ENCODE peak calls at places on chromosomes 6 and 20, in ten cellular contexts. One of them, this sample, is unnamed.

GRCh38 chr6:21984135-21984534 is 312.7 kb downstream of the PRL start:
- DNase-seq in psoas muscle: no peak
- DNase-seq in heart left ventricle: no peak
- DNase-seq in activated CD4-positive, alpha-beta T cell treated with anti-CD3 and anti-CD28 coated beads, Interleukin-2, amount 50 U/mL, for 4 hours: no peak
- DNase-seq in AG10803: no peak
- DNase-seq in ascending aorta: no peak
- DNase-seq in left cardiac atrium: no peak
- DNase-seq in GM12865: no peak
- DNase-seq in substantia nigra: no peak
- DNase-seq in NCI-H1436: no peak
- DNase-seq in this sample: no peak

GRCh38 chr6:45423111-45423900 is 45.6 kb upstream of the SUPT3H start:
- DNase-seq in psoas muscle: peak; percentile 45
- DNase-seq in heart left ventricle: peak; percentile 39
- DNase-seq in activated CD4-positive, alpha-beta T cell treated with anti-CD3 and anti-CD28 coated beads, Interleukin-2, amount 50 U/mL, for 4 hours: peak; percentile 3
- DNase-seq in AG10803: peak; percentile 33
- DNase-seq in ascending aorta: no peak
- DNase-seq in left cardiac atrium: peak; percentile 41
- DNase-seq in GM12865: no peak
- DNase-seq in substantia nigra: no peak
- DNase-seq in NCI-H1436: no peak
- DNase-seq in this sample: peak; percentile 52

GRCh38 chr6:32666420-32667300 is at the start of gene HLA-DQB1:
- DNase-seq in psoas muscle: no peak
- DNase-seq in heart left ventricle: peak; percentile 41
- DNase-seq in activated CD4-positive, alpha-beta T cell treated with anti-CD3 and anti-CD28 coated beads, Interleukin-2, amount 50 U/mL, for 4 hours: peak; percentile 15
- DNase-seq in AG10803: no peak
- DNase-seq in ascending aorta: no peak
- DNase-seq in left cardiac atrium: peak; percentile 23
- DNase-seq in GM12865: peak; percentile 95
- DNase-seq in substantia nigra: no peak
- DNase-seq in NCI-H1436: peak; percentile 6
- DNase-seq in this sample: no peak

GRCh38 chr6:105578308-105578707 is 175.4 kb upstream of the PREP start:
- DNase-seq in psoas muscle: no peak
- DNase-seq in heart left ventricle: no peak
- DNase-seq in activated CD4-positive, alpha-beta T cell treated with anti-CD3 and anti-CD28 coated beads, Interleukin-2, amount 50 U/mL, for 4 hours: no peak
- DNase-seq in AG10803: no peak
- DNase-seq in ascending aorta: no peak
- DNase-seq in left cardiac atrium: no peak
- DNase-seq in GM12865: no peak
- DNase-seq in substantia nigra: no peak
- DNase-seq in NCI-H1436: no peak
- DNase-seq in this sample: no peak

GRCh38 chr6:33428219-33428890 is 8.5 kb downstream of the SYNGAP1 start:
- DNase-seq in psoas muscle: no peak
- DNase-seq in heart left ventricle: peak; percentile 38
- DNase-seq in activated CD4-positive, alpha-beta T cell treated with anti-CD3 and anti-CD28 coated beads, Interleukin-2, amount 50 U/mL, for 4 hours: peak; percentile 19
- DNase-seq in AG10803: no peak
- DNase-seq in ascending aorta: no peak
- DNase-seq in left cardiac atrium: no peak
- DNase-seq in GM12865: peak; percentile 65
- DNase-seq in substantia nigra: no peak
- DNase-seq in NCI-H1436: no peak
- DNase-seq in this sample: peak; percentile 48

GRCh38 chr20:46725186-46726165 is 16.0 kb downstream of the SLC2A10 start:
- DNase-seq in psoas muscle: no peak
- DNase-seq in heart left ventricle: no peak
- DNase-seq in activated CD4-positive, alpha-beta T cell treated with anti-CD3 and anti-CD28 coated beads, Interleukin-2, amount 50 U/mL, for 4 hours: no peak
- DNase-seq in AG10803: no peak
- DNase-seq in ascending aorta: no peak
- DNase-seq in left cardiac atrium: no peak
- DNase-seq in GM12865: no peak
- DNase-seq in substantia nigra: no peak
- DNase-seq in NCI-H1436: no peak
- DNase-seq in this sample: no peak

GRCh38 chr20:19661717-19662637 is 96.1 kb upstream of the RIN2 start:
- DNase-seq in psoas muscle: peak; percentile 29
- DNase-seq in heart left ventricle: peak; percentile 40
- DNase-seq in activated CD4-positive, alpha-beta T cell treated with anti-CD3 and anti-CD28 coated beads, Interleukin-2, amount 50 U/mL, for 4 hours: peak; percentile 2
- DNase-seq in AG10803: peak; percentile 72
- DNase-seq in ascending aorta: peak; percentile 83
- DNase-seq in left cardiac atrium: peak; percentile 49
- DNase-seq in GM12865: peak; percentile 78
- DNase-seq in substantia nigra: no peak
- DNase-seq in NCI-H1436: peak; percentile 45
- DNase-seq in this sample: peak; percentile 56

GRCh38 chr6:3773696-3774298 is 22.3 kb upstream of the PXDC1 start:
- DNase-seq in psoas muscle: peak; percentile 43
- DNase-seq in heart left ventricle: no peak
- DNase-seq in activated CD4-positive, alpha-beta T cell treated with anti-CD3 and anti-CD28 coated beads, Interleukin-2, amount 50 U/mL, for 4 hours: no peak
- DNase-seq in AG10803: peak; percentile 80
- DNase-seq in ascending aorta: no peak
- DNase-seq in left cardiac atrium: peak; percentile 56
- DNase-seq in GM12865: no peak
- DNase-seq in substantia nigra: no peak
- DNase-seq in NCI-H1436: no peak
- DNase-seq in this sample: peak; percentile 55

GRCh38 chr20:31860431-31861345 is 9.6 kb downstream of the DUSP15 start:
- DNase-seq in psoas muscle: no peak
- DNase-seq in heart left ventricle: no peak
- DNase-seq in activated CD4-positive, alpha-beta T cell treated with anti-CD3 and anti-CD28 coated beads, Interleukin-2, amount 50 U/mL, for 4 hours: no peak
- DNase-seq in AG10803: no peak
- DNase-seq in ascending aorta: peak; percentile 63
- DNase-seq in left cardiac atrium: no peak
- DNase-seq in GM12865: no peak
- DNase-seq in substantia nigra: no peak
- DNase-seq in NCI-H1436: no peak
- DNase-seq in this sample: peak; percentile 29

GRCh38 chr20:57001126-57001767 is 265.2 kb downstream of the BMP7 start:
- DNase-seq in psoas muscle: no peak
- DNase-seq in heart left ventricle: no peak
- DNase-seq in activated CD4-positive, alpha-beta T cell treated with anti-CD3 and anti-CD28 coated beads, Interleukin-2, amount 50 U/mL, for 4 hours: no peak
- DNase-seq in AG10803: no peak
- DNase-seq in ascending aorta: no peak
- DNase-seq in left cardiac atrium: no peak
- DNase-seq in GM12865: no peak
- DNase-seq in substantia nigra: no peak
- DNase-seq in NCI-H1436: no peak
- DNase-seq in this sample: no peak

GRCh38 chr6:34490390-34491090 is 24.7 kb downstream of the PACSIN1 start:
- DNase-seq in psoas muscle: no peak
- DNase-seq in heart left ventricle: no peak
- DNase-seq in activated CD4-positive, alpha-beta T cell treated with anti-CD3 and anti-CD28 coated beads, Interleukin-2, amount 50 U/mL, for 4 hours: no peak
- DNase-seq in AG10803: no peak
- DNase-seq in ascending aorta: no peak
- DNase-seq in left cardiac atrium: no peak
- DNase-seq in GM12865: no peak
- DNase-seq in substantia nigra: no peak
- DNase-seq in NCI-H1436: no peak
- DNase-seq in this sample: no peak

GRCh38 chr6:6694368-6694780 is 105.9 kb downstream of the LY86 start:
- DNase-seq in psoas muscle: no peak
- DNase-seq in heart left ventricle: no peak
- DNase-seq in activated CD4-positive, alpha-beta T cell treated with anti-CD3 and anti-CD28 coated beads, Interleukin-2, amount 50 U/mL, for 4 hours: no peak
- DNase-seq in AG10803: no peak
- DNase-seq in ascending aorta: no peak
- DNase-seq in left cardiac atrium: no peak
- DNase-seq in GM12865: no peak
- DNase-seq in substantia nigra: no peak
- DNase-seq in NCI-H1436: no peak
- DNase-seq in this sample: no peak

GRCh38 chr20:51700809-51701285 is 67.3 kb downstream of the ATP9A start:
- DNase-seq in psoas muscle: no peak
- DNase-seq in heart left ventricle: no peak
- DNase-seq in activated CD4-positive, alpha-beta T cell treated with anti-CD3 and anti-CD28 coated beads, Interleukin-2, amount 50 U/mL, for 4 hours: no peak
- DNase-seq in AG10803: peak; percentile 40
- DNase-seq in ascending aorta: no peak
- DNase-seq in left cardiac atrium: no peak
- DNase-seq in GM12865: peak; percentile 32
- DNase-seq in substantia nigra: no peak
- DNase-seq in NCI-H1436: no peak
- DNase-seq in this sample: no peak

GRCh38 chr6:168319279-168320051 is at the start of gene DACT2:
- DNase-seq in psoas muscle: no peak
- DNase-seq in heart left ventricle: no peak
- DNase-seq in activated CD4-positive, alpha-beta T cell treated with anti-CD3 and anti-CD28 coated beads, Interleukin-2, amount 50 U/mL, for 4 hours: no peak
- DNase-seq in AG10803: no peak
- DNase-seq in ascending aorta: no peak
- DNase-seq in left cardiac atrium: no peak
- DNase-seq in GM12865: no peak
- DNase-seq in substantia nigra: no peak
- DNase-seq in NCI-H1436: no peak
- DNase-seq in this sample: peak; percentile 41

GRCh38 chr6:87172292-87172691 is 16.9 kb downstream of the ZNF292 start:
- DNase-seq in psoas muscle: no peak
- DNase-seq in heart left ventricle: no peak
- DNase-seq in activated CD4-positive, alpha-beta T cell treated with anti-CD3 and anti-CD28 coated beads, Interleukin-2, amount 50 U/mL, for 4 hours: no peak
- DNase-seq in AG10803: no peak
- DNase-seq in ascending aorta: no peak
- DNase-seq in left cardiac atrium: no peak
- DNase-seq in GM12865: no peak
- DNase-seq in substantia nigra: no peak
- DNase-seq in NCI-H1436: peak; percentile 61
- DNase-seq in this sample: no peak

GRCh38 chr6:163926642-163927041 is 512.1 kb downstream of the QKI start:
- DNase-seq in psoas muscle: peak; percentile 51
- DNase-seq in heart left ventricle: peak; percentile 52
- DNase-seq in activated CD4-positive, alpha-beta T cell treated with anti-CD3 and anti-CD28 coated beads, Interleukin-2, amount 50 U/mL, for 4 hours: no peak
- DNase-seq in AG10803: peak; percentile 57
- DNase-seq in ascending aorta: no peak
- DNase-seq in left cardiac atrium: peak; percentile 46
- DNase-seq in GM12865: no peak
- DNase-seq in substantia nigra: peak; percentile 11
- DNase-seq in NCI-H1436: no peak
- DNase-seq in this sample: peak; percentile 59

GRCh38 chr6:23446394-23447001 is 679.5 kb upstream of the NRSN1 start:
- DNase-seq in psoas muscle: no peak
- DNase-seq in heart left ventricle: no peak
- DNase-seq in activated CD4-positive, alpha-beta T cell treated with anti-CD3 and anti-CD28 coated beads, Interleukin-2, amount 50 U/mL, for 4 hours: no peak
- DNase-seq in AG10803: peak; percentile 55
- DNase-seq in ascending aorta: no peak
- DNase-seq in left cardiac atrium: no peak
- DNase-seq in GM12865: peak; percentile 24
- DNase-seq in substantia nigra: no peak
- DNase-seq in NCI-H1436: peak; percentile 40
- DNase-seq in this sample: no peak

GRCh38 chr6:149045404-149045803 is 272.1 kb upstream of the TAB2 start:
- DNase-seq in psoas muscle: no peak
- DNase-seq in heart left ventricle: no peak
- DNase-seq in activated CD4-positive, alpha-beta T cell treated with anti-CD3 and anti-CD28 coated beads, Interleukin-2, amount 50 U/mL, for 4 hours: no peak
- DNase-seq in AG10803: no peak
- DNase-seq in ascending aorta: no peak
- DNase-seq in left cardiac atrium: no peak
- DNase-seq in GM12865: peak; percentile 62
- DNase-seq in substantia nigra: no peak
- DNase-seq in NCI-H1436: no peak
- DNase-seq in this sample: no peak

GRCh38 chr6:152117156-152118129 is 310.0 kb downstream of the ESR1 start:
- DNase-seq in psoas muscle: no peak
- DNase-seq in heart left ventricle: no peak
- DNase-seq in activated CD4-positive, alpha-beta T cell treated with anti-CD3 and anti-CD28 coated beads, Interleukin-2, amount 50 U/mL, for 4 hours: no peak
- DNase-seq in AG10803: peak; percentile 73
- DNase-seq in ascending aorta: no peak
- DNase-seq in left cardiac atrium: no peak
- DNase-seq in GM12865: peak; percentile 47
- DNase-seq in substantia nigra: no peak
- DNase-seq in NCI-H1436: no peak
- DNase-seq in this sample: no peak

This sample was measured in left ventricle myocardium superior.